ENCODE peak calls at places on chromosomes 13 and 19, in five cellular contexts. S, Z, I, V and A are unnamed samples.
A peak's percentile ranks its signal among the peaks of the same experiment; 100 is the strongest.

GRCh38 chr19:47765522-47766358 is 12.8 kb upstream of the SELENOW start:
- DNase-seq in S (peak; percentile 78), Z (no peak), I (peak; percentile 62), V (peak; percentile 39), A (peak; percentile 71)

GRCh38 chr13:36131215-36131930 is at the start of gene DCLK1:
- DNase-seq in S (peak; percentile 60), Z (peak; percentile 72), I (no peak), V (peak; percentile 43), A (peak; percentile 68)

GRCh38 chr13:33251131-33251629 is 34.4 kb downstream of the STARD13 start:
- DNase-seq in S (peak; percentile 28), Z (no peak), I (no peak), V (peak; percentile 99), A (peak; percentile 79)

GRCh38 chr19:556611-557382 is 12.9 kb downstream of the GZMM start:
- DNase-seq in S (no peak), Z (no peak), I (peak; percentile 57), V (no peak), A (no peak)

GRCh38 chr13:39273953-39274352 is 235.7 kb downstream of the NHLRC3 start:
- DNase-seq in S (peak; percentile 42), Z (no peak), I (no peak), V (peak; percentile 14), A (no peak)

GRCh38 chr13:110468986-110469495 is 92.5 kb downstream of the RAB20 start:
- DNase-seq in S (no peak), Z (no peak), I (no peak), V (no peak), A (no peak)

GRCh38 chr19:35136977-35137702 is 1.5 kb upstream of the FXYD1 start:
- DNase-seq in S (no peak), Z (no peak), I (no peak), V (no peak), A (no peak)

GRCh38 chr13:73718248-73718647 is 416.0 kb downstream of the KLF12 start:
- DNase-seq in S (no peak), Z (no peak), I (no peak), V (no peak), A (no peak)

GRCh38 chr13:20672772-20673171 is 30.7 kb upstream of the IL17D start:
- DNase-seq in S (no peak), Z (no peak), I (no peak), V (peak; percentile 13), A (no peak)

GRCh38 chr13:63393112-63393511 is 1977.5 kb upstream of the PCDH20 start:
- DNase-seq in S (no peak), Z (no peak), I (no peak), V (no peak), A (no peak)

GRCh38 chr19:19711306-19711933 is 21.5 kb downstream of the ZNF14 start:
- DNase-seq in S (no peak), Z (no peak), I (no peak), V (no peak), A (no peak)

GRCh38 chr19:33171916-33172359 is 22.2 kb upstream of the LRP3 start:
- DNase-seq in S (no peak), Z (no peak), I (no peak), V (peak; percentile 58), A (no peak)

GRCh38 chr19:42018503-42019193 is 24.6 kb upstream of the ATP1A3 start:
- DNase-seq in S (no peak), Z (no peak), I (peak; percentile 78), V (peak; percentile 25), A (no peak)

GRCh38 chr19:35141627-35142401 is 1.2 kb upstream of the FXYD7 start:
- DNase-seq in S (no peak), Z (no peak), I (no peak), V (peak; percentile 22), A (no peak)

GRCh38 chr19:50330365-50331078 is 1.3 kb upstream of the KCNC3 start:
- DNase-seq in S (peak; percentile 95), Z (peak; percentile 81), I (peak; percentile 88), V (peak; percentile 5), A (peak; percentile 88)

GRCh38 chr19:41218615-41219507 is at the start of gene AXL:
- DNase-seq in S (peak; percentile 89), Z (peak; percentile 92), I (peak; percentile 48), V (peak; percentile 85), A (no peak)

GRCh38 chr13:110819203-110820014 is 95.5 kb downstream of the ANKRD10 start:
- DNase-seq in S (peak; percentile 81), Z (peak; percentile 88), I (peak; percentile 84), V (peak; percentile 33), A (peak; percentile 78)

GRCh38 chr19:47609885-47610545 is 1.1 kb downstream of the BICRA start:
- DNase-seq in S (peak; percentile 66), Z (peak; percentile 74), I (peak; percentile 48), V (peak; percentile 36), A (peak; percentile 32)

GRCh38 chr13:93307166-93307565 is 80.6 kb downstream of the GPC6 start:
- DNase-seq in S (no peak), Z (no peak), I (no peak), V (peak; percentile 53), A (no peak)

GRCh38 chr13:98284677-98285076 is 107.6 kb upstream of the RNF113B start:
- DNase-seq in S (no peak), Z (no peak), I (no peak), V (no peak), A (peak; percentile 26)

GRCh38 chr13:25927966-25928365 is 123.8 kb downstream of the SHISA2 start:
- DNase-seq in S (no peak), Z (no peak), I (no peak), V (peak; percentile 24), A (no peak)

GRCh38 chr13:29516012-29516411 is 79.5 kb downstream of the SLC7A1 start:
- DNase-seq in S (no peak), Z (no peak), I (no peak), V (no peak), A (no peak)

GRCh38 chr13:23695711-23696512 is 125.7 kb downstream of the TNFRSF19 start:
- DNase-seq in S (no peak), Z (no peak), I (no peak), V (no peak), A (no peak)

GRCh38 chr13:29835280-29836061 is 14.9 kb downstream of the UBL3 start:
- DNase-seq in S (no peak), Z (no peak), I (no peak), V (no peak), A (no peak)

GRCh38 chr19:46383846-46384245 is 29.5 kb downstream of the CCDC8 start:
- DNase-seq in S (no peak), Z (peak; percentile 54), I (no peak), V (no peak), A (no peak)

GRCh38 chr19:58059681-58060080 is 599 bp downstream of the ZNF135 start:
- DNase-seq in S (no peak), Z (no peak), I (no peak), V (no peak), A (peak; percentile 25)
- H3K27ac ChIP-seq in S (peak overlapping the region; percentile 99), Z (peak overlapping the region; percentile 91), I (no peak overlapping the region), V (peak overlapping the region; percentile 59), A (peak overlapping the region; percentile 87)

DNA sequence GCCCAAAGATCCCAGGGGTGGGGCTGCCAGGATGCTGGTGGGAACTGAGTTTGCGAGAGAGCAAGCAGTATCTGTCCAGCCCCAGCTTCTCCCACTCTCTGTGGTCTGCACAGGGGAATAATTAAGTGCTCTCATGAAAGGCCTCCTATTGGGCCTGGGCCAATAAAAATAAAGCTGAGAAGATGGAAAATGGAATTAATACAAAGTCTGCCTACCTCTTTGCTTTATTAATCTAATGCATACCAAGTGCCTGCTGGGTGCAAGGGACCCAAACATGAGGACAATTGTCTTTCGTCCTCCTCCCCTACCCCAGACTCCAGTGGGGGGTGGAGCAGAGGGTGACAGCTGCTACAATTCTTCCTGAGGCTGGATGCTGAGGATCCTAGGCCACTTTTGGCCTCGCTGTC is 5.4 kb downstream of the DDX39A start:
- DNase-seq in S (no peak), Z (no peak), I (peak; percentile 11), V (peak; percentile 78), A (peak; percentile 48)
- TF ChIP-seq CTCF in S (no peak), Z (no peak), I (no peak), V (no peak), A (no peak)

DNA sequence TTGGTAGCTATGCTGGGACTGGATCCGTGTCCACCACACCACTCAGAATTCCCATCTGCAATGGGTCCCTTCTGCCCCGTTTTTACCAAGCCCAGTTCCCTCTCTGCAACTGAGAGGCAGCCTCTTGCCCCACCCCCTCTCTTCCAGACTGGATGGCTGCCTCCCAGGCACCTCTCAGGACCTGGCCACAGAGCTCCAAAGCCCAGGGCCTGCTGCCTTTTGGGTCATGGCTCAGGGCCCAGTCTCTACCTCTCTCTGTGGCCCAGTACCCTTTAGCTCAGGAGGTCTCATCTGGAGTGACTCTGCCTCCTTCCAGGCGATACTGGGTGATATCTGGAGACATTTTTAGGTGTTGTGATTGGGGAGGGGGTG is 10.3 kb upstream of the ZBTB7A start:
- DNase-seq in S (no peak), Z (no peak), I (no peak), V (no peak), A (no peak)
- H3K27ac ChIP-seq in S (no peak overlapping the region), Z (no peak overlapping the region), I (peak overlapping the region; percentile 79), V (no peak overlapping the region), A (no peak overlapping the region)

GRCh38 chr19:16850133-16850532 is 20.9 kb downstream of the SIN3B start:
- DNase-seq in S (no peak), Z (no peak), I (no peak), V (peak; percentile 60), A (no peak)

GRCh38 chr19:16846901-16847300 is 17.7 kb downstream of the SIN3B start:
- DNase-seq in S (no peak), Z (no peak), I (no peak), V (no peak), A (no peak)

GRCh38 chr19:16851031-16851712 is 22.0 kb downstream of the SIN3B start:
- DNase-seq in S (no peak), Z (no peak), I (no peak), V (peak; percentile 82), A (no peak)

GRCh38 chr19:16849168-16849567 is 20.0 kb downstream of the SIN3B start:
- DNase-seq in S (no peak), Z (no peak), I (no peak), V (no peak), A (no peak)

GRCh38 chr19:16847407-16847806 is 18.2 kb downstream of the SIN3B start:
- DNase-seq in S (no peak), Z (no peak), I (no peak), V (no peak), A (no peak)
- TF ChIP-seq CTCF in S (no peak), Z (no peak), I (no peak), V (no peak), A (no peak)